ENCODE peak calls at places on chromosomes 7 and 10, in nine cellular contexts. One of them, this sample, is unnamed.

GRCh38 chr10:125768217-125768616 is 7.4 kb downstream of the MMP21 start:
- DNase-seq in A549: peak
- DNase-seq in K562: peak
- DNase-seq in HL-60: peak
- DNase-seq in Panc1: no peak
- DNase-seq in GM12878: no peak
- DNase-seq in HCT116: no peak
- DNase-seq in HepG2: no peak
- DNase-seq in SK-N-SH: peak
- DNase-seq in this sample: no peak

GRCh38 chr10:5373321-5373720 is 8.6 kb downstream of the UCN3 start:
- DNase-seq in A549: no peak
- DNase-seq in K562: no peak
- DNase-seq in HL-60: no peak
- DNase-seq in Panc1: no peak
- DNase-seq in GM12878: no peak
- DNase-seq in HCT116: no peak
- DNase-seq in HepG2: no peak
- DNase-seq in SK-N-SH: no peak
- DNase-seq in this sample: no peak

GRCh38 chr7:150923802-150924201 is 54.3 kb downstream of the KCNH2 start:
- DNase-seq in A549: no peak
- DNase-seq in K562: no peak
- DNase-seq in HL-60: no peak
- DNase-seq in Panc1: no peak
- DNase-seq in GM12878: no peak
- DNase-seq in HCT116: no peak
- DNase-seq in HepG2: no peak
- DNase-seq in SK-N-SH: no peak
- DNase-seq in this sample: no peak

GRCh38 chr10:25786181-25786580 is 147.8 kb upstream of the MYO3A start:
- DNase-seq in A549: no peak
- DNase-seq in K562: no peak
- DNase-seq in HL-60: no peak
- DNase-seq in Panc1: no peak
- DNase-seq in GM12878: no peak
- DNase-seq in HCT116: no peak
- DNase-seq in HepG2: no peak
- DNase-seq in SK-N-SH: no peak
- DNase-seq in this sample: no peak

GRCh38 chr7:156461881-156462665 is 178.5 kb upstream of the RNF32 start:
- DNase-seq in A549: no peak
- DNase-seq in K562: no peak
- DNase-seq in HL-60: no peak
- DNase-seq in Panc1: no peak
- DNase-seq in GM12878: no peak
- DNase-seq in HCT116: no peak
- DNase-seq in HepG2: no peak
- DNase-seq in SK-N-SH: no peak
- DNase-seq in this sample: no peak

GRCh38 chr10:20771053-20771452 is 126.1 kb downstream of the NEBL start:
- DNase-seq in A549: no peak
- DNase-seq in K562: no peak
- DNase-seq in HL-60: no peak
- DNase-seq in Panc1: no peak
- DNase-seq in GM12878: no peak
- DNase-seq in HCT116: no peak
- DNase-seq in HepG2: no peak
- DNase-seq in SK-N-SH: no peak
- DNase-seq in this sample: no peak

GRCh38 chr10:89307213-89307612 is 5.4 kb downstream of the IFIT2 start:
- DNase-seq in A549: no peak
- DNase-seq in K562: no peak
- DNase-seq in HL-60: no peak
- DNase-seq in Panc1: no peak
- DNase-seq in GM12878: no peak
- DNase-seq in HCT116: no peak
- DNase-seq in HepG2: no peak
- DNase-seq in SK-N-SH: no peak
- DNase-seq in this sample: no peak

GRCh38 chr7:64515781-64516180 is 47.1 kb downstream of the ZNF680 start:
- DNase-seq in A549: no peak
- DNase-seq in K562: no peak
- DNase-seq in HL-60: no peak
- DNase-seq in Panc1: no peak
- DNase-seq in GM12878: no peak
- DNase-seq in HCT116: no peak
- DNase-seq in HepG2: no peak
- DNase-seq in SK-N-SH: no peak
- DNase-seq in this sample: no peak

GRCh38 chr10:8416755-8417154 is 362.3 kb downstream of the GATA3 start:
- DNase-seq in A549: no peak
- DNase-seq in K562: no peak
- DNase-seq in HL-60: no peak
- DNase-seq in Panc1: no peak
- DNase-seq in GM12878: no peak
- DNase-seq in HCT116: no peak
- DNase-seq in HepG2: no peak
- DNase-seq in SK-N-SH: no peak
- DNase-seq in this sample: no peak

GRCh38 chr7:155842496-155843265 is 30.4 kb upstream of the SHH start:
- DNase-seq in A549: no peak
- DNase-seq in K562: no peak
- DNase-seq in HL-60: no peak
- DNase-seq in Panc1: no peak
- DNase-seq in GM12878: no peak
- DNase-seq in HCT116: no peak
- DNase-seq in HepG2: no peak
- DNase-seq in SK-N-SH: no peak
- DNase-seq in this sample: no peak

GRCh38 chr10:11910102-11910501 is 86.9 kb downstream of the PROSER2 start:
- DNase-seq in A549: no peak
- DNase-seq in K562: no peak
- DNase-seq in HL-60: no peak
- DNase-seq in Panc1: no peak
- DNase-seq in GM12878: no peak
- DNase-seq in HCT116: no peak
- DNase-seq in HepG2: no peak
- DNase-seq in SK-N-SH: no peak
- DNase-seq in this sample: no peak

GRCh38 chr7:116802144-116802747 is 60.1 kb upstream of the CAPZA2 start:
- DNase-seq in A549: no peak
- DNase-seq in K562: no peak
- DNase-seq in HL-60: no peak
- DNase-seq in Panc1: no peak
- DNase-seq in GM12878: no peak
- DNase-seq in HCT116: no peak
- DNase-seq in HepG2: no peak
- DNase-seq in SK-N-SH: no peak
- DNase-seq in this sample: no peak

GRCh38 chr7:44486693-44487092 is 3.8 kb downstream of the NUDCD3 start:
- DNase-seq in A549: no peak
- DNase-seq in K562: no peak
- DNase-seq in HL-60: no peak
- DNase-seq in Panc1: no peak
- DNase-seq in GM12878: no peak
- DNase-seq in HCT116: no peak
- DNase-seq in HepG2: no peak
- DNase-seq in SK-N-SH: no peak
- DNase-seq in this sample: no peak

GRCh38 chr10:92829042-92829785 is 19.1 kb upstream of the EXOC6 start:
- DNase-seq in A549: no peak
- DNase-seq in K562: peak
- DNase-seq in HL-60: no peak
- DNase-seq in Panc1: no peak
- DNase-seq in GM12878: no peak
- DNase-seq in HCT116: no peak
- DNase-seq in HepG2: no peak
- DNase-seq in SK-N-SH: no peak
- DNase-seq in this sample: peak

GRCh38 chr7:25069900-25070443 is 55.1 kb downstream of the CYCS start:
- DNase-seq in A549: peak
- DNase-seq in K562: peak
- DNase-seq in HL-60: peak
- DNase-seq in Panc1: no peak
- DNase-seq in GM12878: no peak
- DNase-seq in HCT116: peak
- DNase-seq in HepG2: peak
- DNase-seq in SK-N-SH: peak
- DNase-seq in this sample: peak

GRCh38 chr7:25389489-25390106 is 161.3 kb upstream of the NPVF start:
- DNase-seq in A549: peak
- DNase-seq in K562: peak
- DNase-seq in HL-60: no peak
- DNase-seq in Panc1: no peak
- DNase-seq in GM12878: peak
- DNase-seq in HCT116: peak
- DNase-seq in HepG2: peak
- DNase-seq in SK-N-SH: peak
- DNase-seq in this sample: peak

GRCh38 chr10:58435297-58435696 is 50.1 kb downstream of the TFAM start:
- DNase-seq in A549: peak
- DNase-seq in K562: no peak
- DNase-seq in HL-60: no peak
- DNase-seq in Panc1: no peak
- DNase-seq in GM12878: no peak
- DNase-seq in HCT116: peak
- DNase-seq in HepG2: peak
- DNase-seq in SK-N-SH: no peak
- DNase-seq in this sample: peak

GRCh38 chr7:76424413-76425111 is at the start of gene ZP3:
- DNase-seq in A549: no peak
- DNase-seq in K562: peak
- DNase-seq in HL-60: no peak
- DNase-seq in Panc1: no peak
- DNase-seq in GM12878: peak
- DNase-seq in HCT116: no peak
- DNase-seq in HepG2: no peak
- DNase-seq in SK-N-SH: no peak
- DNase-seq in this sample: no peak

GRCh38 chr7:124033093-124033806 is 383 bp upstream of the TMEM229A start:
- DNase-seq in A549: no peak
- DNase-seq in K562: no peak
- DNase-seq in HL-60: no peak
- DNase-seq in Panc1: no peak
- DNase-seq in GM12878: no peak
- DNase-seq in HCT116: no peak
- DNase-seq in HepG2: no peak
- DNase-seq in SK-N-SH: peak
- DNase-seq in this sample: peak
- TF ChIP-seq REST in A549: no peak
- TF ChIP-seq REST in K562: no peak
- TF ChIP-seq REST in HL-60: no peak
- TF ChIP-seq REST in Panc1: no peak
- TF ChIP-seq REST in GM12878: no peak
- TF ChIP-seq REST in HCT116: no peak
- TF ChIP-seq REST in HepG2: no peak
- TF ChIP-seq REST in SK-N-SH: no peak
- TF ChIP-seq REST in this sample: no peak

DNA sequence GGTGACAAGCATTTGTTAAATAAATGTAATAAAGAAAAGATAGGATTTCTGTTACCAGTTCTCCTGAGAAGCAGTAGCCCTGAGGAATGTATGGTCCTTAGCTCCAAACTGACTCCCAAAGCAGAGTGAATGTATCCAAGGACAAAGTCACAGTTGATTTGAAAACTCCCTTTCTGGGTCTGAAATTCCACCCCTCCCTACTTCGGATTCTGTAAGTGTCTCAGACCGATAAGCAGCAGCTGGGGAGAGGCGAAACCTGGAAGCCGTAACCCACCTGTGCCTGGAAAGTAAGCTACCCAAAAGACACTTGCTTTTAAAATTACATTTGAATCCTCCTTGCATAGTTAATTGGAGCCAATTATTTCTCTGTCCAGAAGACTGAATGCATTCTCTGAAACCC is 122.9 kb upstream of the FRMD4A start:
- DNase-seq in A549: no peak
- DNase-seq in K562: no peak
- DNase-seq in HL-60: no peak
- DNase-seq in Panc1: no peak
- DNase-seq in GM12878: no peak
- DNase-seq in HCT116: no peak
- DNase-seq in HepG2: no peak
- DNase-seq in SK-N-SH: no peak
- DNase-seq in this sample: no peak
- TF ChIP-seq REST in A549: no peak
- TF ChIP-seq REST in K562: no peak
- TF ChIP-seq REST in HL-60: no peak
- TF ChIP-seq REST in Panc1: no peak
- TF ChIP-seq REST in GM12878: no peak
- TF ChIP-seq REST in HCT116: no peak
- TF ChIP-seq REST in HepG2: no peak
- TF ChIP-seq REST in SK-N-SH: no peak
- TF ChIP-seq REST in this sample: no peak

GRCh38 chr10:32846974-32847373 is 111.1 kb downstream of the ITGB1 start:
- DNase-seq in A549: no peak
- DNase-seq in K562: no peak
- DNase-seq in HL-60: no peak
- DNase-seq in Panc1: no peak
- DNase-seq in GM12878: no peak
- DNase-seq in HCT116: no peak
- DNase-seq in HepG2: no peak
- DNase-seq in SK-N-SH: no peak
- DNase-seq in this sample: peak
- TF ChIP-seq REST in A549: no peak
- TF ChIP-seq REST in K562: no peak
- TF ChIP-seq REST in HL-60: no peak
- TF ChIP-seq REST in Panc1: no peak
- TF ChIP-seq REST in GM12878: no peak
- TF ChIP-seq REST in HCT116: no peak
- TF ChIP-seq REST in HepG2: no peak
- TF ChIP-seq REST in SK-N-SH: no peak
- TF ChIP-seq REST in this sample: no peak

GRCh38 chr7:154383045-154383444 is 330.8 kb downstream of the DPP6 start:
- DNase-seq in A549: no peak
- DNase-seq in K562: no peak
- DNase-seq in HL-60: no peak
- DNase-seq in Panc1: no peak
- DNase-seq in GM12878: no peak
- DNase-seq in HCT116: no peak
- DNase-seq in HepG2: peak
- DNase-seq in SK-N-SH: no peak
- DNase-seq in this sample: no peak

GRCh38 chr7:154388999-154389398 is 336.8 kb downstream of the DPP6 start:
- DNase-seq in A549: no peak
- DNase-seq in K562: no peak
- DNase-seq in HL-60: no peak
- DNase-seq in Panc1: no peak
- DNase-seq in GM12878: no peak
- DNase-seq in HCT116: no peak
- DNase-seq in HepG2: no peak
- DNase-seq in SK-N-SH: peak
- DNase-seq in this sample: no peak

GRCh38 chr7:154388412-154388811 is 336.2 kb downstream of the DPP6 start:
- DNase-seq in A549: no peak
- DNase-seq in K562: no peak
- DNase-seq in HL-60: no peak
- DNase-seq in Panc1: no peak
- DNase-seq in GM12878: no peak
- DNase-seq in HCT116: no peak
- DNase-seq in HepG2: no peak
- DNase-seq in SK-N-SH: peak
- DNase-seq in this sample: no peak

GRCh38 chr7:154387252-154387651 is 335.1 kb downstream of the DPP6 start:
- DNase-seq in A549: no peak
- DNase-seq in K562: no peak
- DNase-seq in HL-60: no peak
- DNase-seq in Panc1: no peak
- DNase-seq in GM12878: no peak
- DNase-seq in HCT116: no peak
- DNase-seq in HepG2: no peak
- DNase-seq in SK-N-SH: no peak
- DNase-seq in this sample: no peak

GRCh38 chr7:154385214-154385613 is 333.0 kb downstream of the DPP6 start:
- DNase-seq in A549: no peak
- DNase-seq in K562: no peak
- DNase-seq in HL-60: no peak
- DNase-seq in Panc1: no peak
- DNase-seq in GM12878: no peak
- DNase-seq in HCT116: no peak
- DNase-seq in HepG2: no peak
- DNase-seq in SK-N-SH: no peak
- DNase-seq in this sample: no peak
- TF ChIP-seq REST in A549: no peak
- TF ChIP-seq REST in K562: no peak
- TF ChIP-seq REST in HL-60: no peak
- TF ChIP-seq REST in Panc1: no peak
- TF ChIP-seq REST in GM12878: no peak
- TF ChIP-seq REST in HCT116: no peak
- TF ChIP-seq REST in HepG2: no peak
- TF ChIP-seq REST in SK-N-SH: no peak
- TF ChIP-seq REST in this sample: no peak